ENCODE peak calls at places on chromosomes 16 and 17, in eight cellular contexts. F is HAP-1; T is activated T-cell treated with anti-CD3 and anti-CD28 coated beads, Interleukin-2, amount 50 U/mL, for 1 hour; R is stimulated activated CD8-positive, alpha-beta memory T cell treated with anti-CD3 and anti-CD28 coated beads, Interleukin-12 subunit alpha, Interleukin-12 subunit beta, amount 100 ng/mL, for 4 hours; M is activated naive CD4-positive, alpha-beta T cell treated with anti-CD3 and anti-CD28 coated beads, Interleukin-2, amount 10 ng/mL, durations not matched to agents 7 days and 5 days; E is colonic mucosa; C is Kasumi-1; N is EL. Z is an unnamed sample.

GRCh38 chr16:88667496-88667895 is 4.6 kb upstream of the MVD start:
- DNase-seq in F (no peak), T (no peak), R (no peak), M (no peak), E (no peak), C (no peak), N (no peak), Z (no peak)

GRCh38 chr17:61070649-61071048 is 329.0 kb upstream of the TBX2 start:
- DNase-seq in F (no peak), T (no peak), R (no peak), M (no peak), E (no peak), C (no peak), N (no peak), Z (no peak)

GRCh38 chr17:57408064-57408811 is 151.9 kb downstream of the MSI2 start:
- DNase-seq in F (peak), T (peak), R (no peak), M (peak), E (peak), C (peak), N (no peak), Z (no peak)

GRCh38 chr17:70653850-70654249 is 484.5 kb downstream of the KCNJ2 start:
- DNase-seq in F (no peak), T (no peak), R (no peak), M (no peak), E (no peak), C (no peak), N (no peak), Z (no peak)

GRCh38 chr16:79169239-79169638 is 431.3 kb downstream of the MAF start:
- DNase-seq in F (no peak), T (no peak), R (no peak), M (peak), E (no peak), C (no peak), N (no peak), Z (no peak)

GRCh38 chr16:23423496-23424049 is 29.4 kb downstream of the COG7 start:
- DNase-seq in F (peak), T (no peak), R (no peak), M (no peak), E (peak), C (no peak), N (peak), Z (peak)

GRCh38 chr16:20327444-20328041 is at the start of gene GP2:
- DNase-seq in F (no peak), T (no peak), R (no peak), M (no peak), E (no peak), C (no peak), N (no peak), Z (peak)

GRCh38 chr16:52491216-52491615 is 55.7 kb downstream of the TOX3 start:
- DNase-seq in F (no peak), T (no peak), R (no peak), M (no peak), E (no peak), C (no peak), N (no peak), Z (no peak)

GRCh38 chr17:45311762-45312476 is 4.9 kb downstream of the MAP3K14 start:
- DNase-seq in F (no peak), T (peak), R (peak), M (peak), E (peak), C (no peak), N (peak), Z (peak)

GRCh38 chr17:42067371-42068180 is 17.2 kb upstream of the C17orf113 start:
- DNase-seq in F (peak), T (peak), R (peak), M (peak), E (peak), C (peak), N (peak), Z (peak)

Z was measured in small intestine.